ENCODE peak calls at places on chromosomes 4 and X, in six cellular contexts. One of them, this sample, is unnamed.

GRCh38 chr4:5079581-5079980 is 28.3 kb downstream of the STK32B start:
- DNase-seq in IMR-90: peak
- DNase-seq in mesenchymal stem cell: peak
- DNase-seq in H1: no peak
- DNase-seq in neuronal stem cell: no peak
- DNase-seq in H9: no peak
- DNase-seq in this sample: no peak

GRCh38 chr4:6277935-6278800 is 8.5 kb downstream of the WFS1 start:
- DNase-seq in H9: no peak
- DNase-seq in IMR-90: peak
- DNase-seq in H1: no peak
- DNase-seq in neuronal stem cell: no peak
- DNase-seq in mesenchymal stem cell: no peak
- DNase-seq in this sample: no peak

GRCh38 chrX:40086569-40087335 is 11.0 kb downstream of the BCOR start:
- DNase-seq in IMR-90: peak
- DNase-seq in H1: no peak
- DNase-seq in neuronal stem cell: no peak
- DNase-seq in H9: peak
- DNase-seq in mesenchymal stem cell: peak
- DNase-seq in this sample: no peak

GRCh38 chr4:87521757-87522374 is 7.3 kb downstream of the SPARCL1 start:
- DNase-seq in mesenchymal stem cell: peak
- DNase-seq in H9: no peak
- DNase-seq in neuronal stem cell: no peak
- DNase-seq in H1: no peak
- DNase-seq in IMR-90: peak
- DNase-seq in this sample: no peak

GRCh38 chr4:95985791-95986190 is 145.9 kb downstream of the PDHA2 start:
- DNase-seq in H1: no peak
- DNase-seq in H9: no peak
- DNase-seq in mesenchymal stem cell: peak
- DNase-seq in neuronal stem cell: no peak
- DNase-seq in IMR-90: no peak
- DNase-seq in this sample: no peak

GRCh38 chr4:97987019-97987648 is 156.1 kb downstream of the STPG2 start:
- DNase-seq in H1: no peak
- DNase-seq in neuronal stem cell: no peak
- DNase-seq in H9: no peak
- DNase-seq in IMR-90: no peak
- DNase-seq in mesenchymal stem cell: peak
- DNase-seq in this sample: no peak

GRCh38 chr4:93184093-93184492 is 644.5 kb upstream of the ATOH1 start:
- DNase-seq in IMR-90: no peak
- DNase-seq in mesenchymal stem cell: no peak
- DNase-seq in H1: no peak
- DNase-seq in H9: no peak
- DNase-seq in neuronal stem cell: no peak
- DNase-seq in this sample: no peak

GRCh38 chrX:48487362-48487785 is 11.4 kb downstream of the FTSJ1 start:
- DNase-seq in neuronal stem cell: no peak
- DNase-seq in H1: no peak
- DNase-seq in IMR-90: peak
- DNase-seq in mesenchymal stem cell: peak
- DNase-seq in H9: no peak
- DNase-seq in this sample: peak

GRCh38 chr4:84596826-84597225 is 13.9 kb downstream of the CDS1 start:
- DNase-seq in mesenchymal stem cell: no peak
- DNase-seq in H9: peak
- DNase-seq in neuronal stem cell: no peak
- DNase-seq in IMR-90: no peak
- DNase-seq in H1: no peak
- DNase-seq in this sample: peak

GRCh38 chrX:30786374-30786773 is 102.7 kb downstream of the TAB3 start:
- DNase-seq in H1: no peak
- DNase-seq in IMR-90: no peak
- DNase-seq in mesenchymal stem cell: no peak
- DNase-seq in H9: no peak
- DNase-seq in neuronal stem cell: no peak
- DNase-seq in this sample: no peak

GRCh38 chr4:130747842-130748241 is 1651.9 kb downstream of the C4orf33 start:
- DNase-seq in mesenchymal stem cell: peak
- DNase-seq in H1: no peak
- DNase-seq in H9: no peak
- DNase-seq in IMR-90: no peak
- DNase-seq in neuronal stem cell: no peak
- DNase-seq in this sample: no peak

GRCh38 chr4:115851918-115852766 is 738.7 kb upstream of the NDST4 start:
- DNase-seq in neuronal stem cell: peak
- DNase-seq in IMR-90: no peak
- DNase-seq in mesenchymal stem cell: peak
- DNase-seq in H9: peak
- DNase-seq in H1: peak
- DNase-seq in this sample: peak

GRCh38 chr4:101763576-101763975 is 27.0 kb upstream of the BANK1 start:
- DNase-seq in IMR-90: no peak
- DNase-seq in H1: no peak
- DNase-seq in H9: no peak
- DNase-seq in mesenchymal stem cell: no peak
- DNase-seq in neuronal stem cell: no peak
- DNase-seq in this sample: no peak

DNA sequence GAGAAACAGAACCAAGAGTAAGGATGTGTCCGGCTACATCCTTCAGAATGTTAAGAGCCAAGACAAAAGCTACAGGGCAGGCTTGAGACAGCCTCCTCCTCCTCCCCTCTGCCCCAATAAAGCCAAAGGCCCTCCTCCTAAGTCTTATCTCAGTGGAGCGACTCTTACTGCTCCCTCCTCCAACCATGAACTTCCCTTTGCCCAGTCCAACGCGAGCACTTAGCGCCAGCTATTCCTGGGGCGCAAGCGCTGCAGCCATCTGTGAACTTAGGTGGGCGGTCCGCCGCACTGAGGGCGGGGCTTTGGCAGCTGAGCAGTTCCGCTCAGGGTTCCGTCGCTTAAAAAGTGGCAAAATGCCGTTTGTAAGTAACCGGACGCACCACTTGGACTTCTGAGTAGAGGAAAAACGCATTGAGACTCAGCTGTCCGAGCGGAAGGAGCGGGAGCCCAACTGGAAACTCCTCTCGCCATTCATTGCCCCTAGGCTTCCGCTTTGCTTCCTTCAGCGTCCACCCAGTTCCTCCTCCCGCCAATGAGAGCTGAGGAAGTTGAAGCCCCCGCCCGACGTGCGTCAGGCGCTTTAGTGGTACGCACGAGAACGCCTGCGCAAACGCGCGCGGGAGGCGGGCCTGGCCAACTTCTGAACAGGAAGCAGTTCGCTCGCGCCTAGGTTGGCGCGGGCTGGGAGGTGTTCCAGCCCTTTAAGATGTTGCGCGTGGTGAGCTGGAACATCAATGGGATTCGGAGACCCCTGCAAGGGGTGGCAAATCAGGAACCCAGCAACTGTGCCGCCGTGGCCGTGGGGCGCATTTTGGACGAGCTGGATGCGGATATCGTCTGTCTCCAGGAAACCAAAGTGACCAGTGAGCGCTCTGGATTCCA is at the start of gene APEX2:
- DNase-seq in mesenchymal stem cell: peak
- DNase-seq in H9: peak
- DNase-seq in H1: peak
- DNase-seq in IMR-90: peak
- DNase-seq in neuronal stem cell: peak
- DNase-seq in this sample: peak
- H3K4ac ChIP-seq in mesenchymal stem cell: no peak
- H3K4ac ChIP-seq in H9: no peak
- H3K4ac ChIP-seq in H1: no peak
- H3K4ac ChIP-seq in IMR-90: peak
- H3K4ac ChIP-seq in neuronal stem cell: no peak
- H3K4ac ChIP-seq in this sample: peak

GRCh38 chrX:119374736-119375135 is 24.4 kb upstream of the SLC25A43 start:
- DNase-seq in IMR-90: peak
- DNase-seq in H9: no peak
- DNase-seq in H1: no peak
- DNase-seq in mesenchymal stem cell: no peak
- DNase-seq in neuronal stem cell: no peak
- DNase-seq in this sample: peak
- H2AFZ ChIP-seq in IMR-90: no peak
- H2AFZ ChIP-seq in H9: no peak
- H2AFZ ChIP-seq in H1: no peak
- H2AFZ ChIP-seq in mesenchymal stem cell: no peak
- H2AFZ ChIP-seq in neuronal stem cell: no peak
- H2AFZ ChIP-seq in this sample: no peak

DNA sequence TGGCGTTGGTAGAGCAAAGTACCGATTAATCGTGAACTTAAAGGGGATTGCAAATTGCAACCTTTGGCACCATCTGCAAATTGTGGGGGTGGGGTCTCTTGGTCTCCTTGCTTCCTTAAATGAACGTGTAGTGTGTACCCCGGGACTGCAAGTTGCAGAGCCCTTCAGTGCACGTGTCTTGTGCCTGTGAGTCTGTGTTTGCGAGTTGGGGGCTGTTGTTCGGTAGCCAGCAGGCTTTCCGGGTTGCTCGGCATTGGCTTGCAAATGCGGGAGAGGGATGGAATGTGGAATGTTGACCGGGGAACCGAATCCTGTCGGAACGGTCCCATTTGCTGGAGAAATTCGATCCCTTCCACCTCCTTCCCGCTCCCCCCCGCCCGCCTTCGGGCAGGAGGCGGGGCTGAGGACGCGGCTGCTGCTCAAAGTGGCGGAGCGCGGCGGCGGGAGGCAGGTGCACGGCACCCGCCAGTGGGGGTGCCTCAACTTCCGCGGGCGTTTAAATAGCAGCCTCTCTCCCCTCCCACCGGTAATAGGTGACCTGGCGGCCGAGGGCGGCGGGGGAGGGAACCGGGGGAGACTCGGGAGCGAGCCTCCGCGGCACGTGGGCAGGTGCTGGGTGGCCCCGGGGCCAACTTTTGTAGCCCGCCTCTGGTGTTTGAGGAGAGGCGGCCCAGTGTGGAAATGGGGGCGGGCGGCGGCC is 1.5 kb downstream of the JADE1 start:
- DNase-seq in mesenchymal stem cell: peak
- DNase-seq in H1: peak
- DNase-seq in neuronal stem cell: peak
- DNase-seq in H9: peak
- DNase-seq in IMR-90: peak
- DNase-seq in this sample: peak
- H3K4ac ChIP-seq in mesenchymal stem cell: peak
- H3K4ac ChIP-seq in H1: peak
- H3K4ac ChIP-seq in neuronal stem cell: no peak
- H3K4ac ChIP-seq in H9: no peak
- H3K4ac ChIP-seq in IMR-90: peak
- H3K4ac ChIP-seq in this sample: peak

GRCh38 chr4:24730256-24731001 is 64.9 kb upstream of the SOD3 start:
- DNase-seq in IMR-90: peak
- DNase-seq in H1: no peak
- DNase-seq in neuronal stem cell: no peak
- DNase-seq in mesenchymal stem cell: no peak
- DNase-seq in H9: no peak
- DNase-seq in this sample: no peak
- H2AFZ ChIP-seq in IMR-90: peak
- H2AFZ ChIP-seq in H1: no peak
- H2AFZ ChIP-seq in neuronal stem cell: no peak
- H2AFZ ChIP-seq in mesenchymal stem cell: no peak
- H2AFZ ChIP-seq in H9: no peak
- H2AFZ ChIP-seq in this sample: no peak

DNA sequence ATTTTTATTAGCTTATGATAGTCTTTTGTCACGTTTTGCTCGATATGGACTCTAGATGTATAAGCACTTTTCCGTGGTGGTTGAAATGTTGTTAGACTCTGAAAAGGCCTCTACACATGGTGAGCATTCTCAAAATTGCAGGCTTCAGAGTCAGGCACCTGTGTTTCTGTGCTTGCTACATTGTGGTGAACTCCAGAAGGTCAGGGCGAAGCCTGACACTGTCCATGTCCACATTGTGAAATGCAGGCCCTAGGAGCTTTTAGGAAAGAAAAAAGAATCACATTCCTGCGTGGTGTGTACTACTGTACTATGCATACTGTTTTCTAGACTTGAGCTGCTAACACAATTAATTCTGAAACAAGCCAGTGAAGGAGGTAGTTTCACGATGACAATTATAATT is 86.3 kb downstream of the HS3ST1 start:
- DNase-seq in H1: no peak
- DNase-seq in H9: no peak
- DNase-seq in IMR-90: no peak
- DNase-seq in neuronal stem cell: no peak
- DNase-seq in mesenchymal stem cell: no peak
- DNase-seq in this sample: peak
- H3K4ac ChIP-seq in H1: no peak
- H3K4ac ChIP-seq in H9: no peak
- H3K4ac ChIP-seq in IMR-90: no peak
- H3K4ac ChIP-seq in neuronal stem cell: no peak
- H3K4ac ChIP-seq in mesenchymal stem cell: no peak
- H3K4ac ChIP-seq in this sample: no peak

DNA sequence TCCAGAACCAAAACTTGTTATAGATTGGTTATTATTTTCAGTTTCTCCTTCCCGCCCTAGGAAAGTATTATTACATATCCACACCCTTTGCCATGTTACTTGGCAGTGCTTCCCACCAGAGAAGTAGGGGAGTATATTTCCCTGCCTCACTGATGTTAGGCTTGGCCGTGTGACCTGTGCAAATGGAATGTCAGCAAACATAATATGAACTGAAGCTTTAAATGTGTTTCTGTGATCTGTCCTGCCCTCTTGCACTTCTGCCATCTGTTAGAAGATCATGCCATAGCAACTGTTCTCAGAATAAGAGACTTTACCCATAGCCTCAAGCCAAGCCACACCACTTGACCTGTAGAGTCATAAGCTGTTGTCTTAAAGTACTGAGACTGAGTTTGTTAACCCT is 36.7 kb upstream of the NEUROG2 start:
- DNase-seq in H1: no peak
- DNase-seq in IMR-90: peak
- DNase-seq in H9: no peak
- DNase-seq in neuronal stem cell: no peak
- DNase-seq in mesenchymal stem cell: peak
- DNase-seq in this sample: no peak
- H2AFZ ChIP-seq in H1: no peak
- H2AFZ ChIP-seq in IMR-90: no peak
- H2AFZ ChIP-seq in H9: no peak
- H2AFZ ChIP-seq in neuronal stem cell: no peak
- H2AFZ ChIP-seq in mesenchymal stem cell: no peak
- H2AFZ ChIP-seq in this sample: no peak

GRCh38 chr4:174423257-174423944 is 98.9 kb downstream of the HPGD start:
- DNase-seq in neuronal stem cell: no peak
- DNase-seq in mesenchymal stem cell: peak
- DNase-seq in H9: no peak
- DNase-seq in IMR-90: peak
- DNase-seq in H1: no peak
- DNase-seq in this sample: peak

GRCh38 chr4:174429701-174430100 is 92.6 kb downstream of the HPGD start:
- DNase-seq in mesenchymal stem cell: no peak
- DNase-seq in IMR-90: no peak
- DNase-seq in neuronal stem cell: no peak
- DNase-seq in H9: no peak
- DNase-seq in H1: no peak
- DNase-seq in this sample: peak

GRCh38 chr4:174425669-174426068 is 96.6 kb downstream of the HPGD start:
- DNase-seq in neuronal stem cell: no peak
- DNase-seq in IMR-90: no peak
- DNase-seq in H1: no peak
- DNase-seq in mesenchymal stem cell: no peak
- DNase-seq in H9: no peak
- DNase-seq in this sample: no peak

GRCh38 chr4:174422893-174423256 is 99.4 kb downstream of the HPGD start:
- DNase-seq in H9: no peak
- DNase-seq in IMR-90: no peak
- DNase-seq in H1: no peak
- DNase-seq in neuronal stem cell: no peak
- DNase-seq in mesenchymal stem cell: no peak
- DNase-seq in this sample: no peak

GRCh38 chr4:174427562-174428140 is 94.6 kb downstream of the HPGD start:
- DNase-seq in mesenchymal stem cell: peak
- DNase-seq in neuronal stem cell: no peak
- DNase-seq in H9: no peak
- DNase-seq in H1: no peak
- DNase-seq in IMR-90: no peak
- DNase-seq in this sample: peak
- H3K4ac ChIP-seq in mesenchymal stem cell: no peak
- H3K4ac ChIP-seq in neuronal stem cell: no peak
- H3K4ac ChIP-seq in H9: no peak
- H3K4ac ChIP-seq in H1: no peak
- H3K4ac ChIP-seq in IMR-90: no peak
- H3K4ac ChIP-seq in this sample: no peak